ENCODE peak calls at places on chromosomes 4 and X, in seven cellular contexts. K, I, D, M, W, E and G are unnamed samples.

GRCh38 chrX:143437439-143437838 is 79.8 kb downstream of the SPANXN3 start:
- DNase-seq in K (no peak), I (peak), D (no peak), M (no peak), W (no peak), E (no peak), G (no peak)

GRCh38 chrX:40694833-40695232 is 40.5 kb downstream of the MED14 start:
- DNase-seq in K (no peak), I (no peak), D (no peak), M (no peak), W (no peak), E (no peak), G (no peak)

GRCh38 chr4:6333301-6334202 is 63.9 kb downstream of the WFS1 start:
- DNase-seq in K (no peak), I (peak), D (no peak), M (no peak), W (no peak), E (peak), G (no peak)

GRCh38 chrX:136694491-136695087 is 46.6 kb downstream of the CD40LG start:
- DNase-seq in K (peak), I (peak), D (no peak), M (no peak), W (peak), E (peak), G (no peak)

GRCh38 chrX:427812-428725 is 41.4 kb upstream of the PPP2R3B start:
- DNase-seq in K (no peak), I (peak), D (peak), M (peak), W (peak), E (peak), G (no peak)

GRCh38 chr4:94454405-94454804 is 2.7 kb downstream of the PDLIM5 start:
- DNase-seq in K (no peak), I (no peak), D (no peak), M (no peak), W (no peak), E (no peak), G (no peak)

GRCh38 chr4:25068386-25068785 is 37.6 kb upstream of the LGI2 start:
- DNase-seq in K (no peak), I (no peak), D (no peak), M (no peak), W (no peak), E (no peak), G (no peak)

GRCh38 chr4:39319678-39320077 is 46.5 kb downstream of the RFC1 start:
- DNase-seq in K (peak), I (no peak), D (no peak), M (no peak), W (peak), E (no peak), G (no peak)

GRCh38 chrX:9131066-9131465 is 97.1 kb upstream of the FAM9B start:
- DNase-seq in K (no peak), I (no peak), D (no peak), M (no peak), W (no peak), E (no peak), G (no peak)

GRCh38 chrX:151359341-151359740 is 37.7 kb upstream of the VMA21 start:
- DNase-seq in K (no peak), I (no peak), D (no peak), M (peak), W (no peak), E (no peak), G (no peak)

GRCh38 chrX:108224727-108225455 is 133.3 kb downstream of the ATG4A start:
- DNase-seq in K (peak), I (peak), D (no peak), M (peak), W (peak), E (peak), G (peak)

GRCh38 chrX:67543818-67544217 is at the start of gene AR:
- DNase-seq in K (no peak), I (no peak), D (peak), M (peak), W (no peak), E (no peak), G (no peak)

GRCh38 chr4:40264995-40265909 is 68.4 kb downstream of the RHOH start:
- DNase-seq in K (no peak), I (no peak), D (no peak), M (peak), W (no peak), E (peak), G (no peak)

GRCh38 chrX:100512471-100512870 is 72.3 kb upstream of the TNMD start:
- DNase-seq in K (peak), I (peak), D (no peak), M (no peak), W (no peak), E (peak), G (no peak)

GRCh38 chr4:47926667-47927258 is 12.4 kb upstream of the NFXL1 start:
- DNase-seq in K (peak), I (peak), D (no peak), M (peak), W (peak), E (peak), G (no peak)

GRCh38 chr4:84529169-84529751 is 30.2 kb upstream of the NKX6-1 start:
- DNase-seq in K (peak), I (peak), D (no peak), M (no peak), W (peak), E (peak), G (no peak)

GRCh38 chrX:133961046-133961445 is 24.3 kb downstream of the GPC3 start:
- DNase-seq in K (no peak), I (no peak), D (no peak), M (no peak), W (no peak), E (no peak), G (no peak)

GRCh38 chr4:1766336-1767057 is 26.6 kb upstream of the FGFR3 start:
- DNase-seq in K (no peak), I (no peak), D (no peak), M (peak), W (peak), E (peak), G (no peak)

GRCh38 chrX:82961129-82961528 is 547.0 kb upstream of the POU3F4 start:
- DNase-seq in K (peak), I (no peak), D (no peak), M (peak), W (no peak), E (no peak), G (no peak)

GRCh38 chr4:183722738-183723560 is 63.9 kb downstream of the TRAPPC11 start:
- DNase-seq in K (no peak), I (peak), D (peak), M (peak), W (no peak), E (no peak), G (peak)

GRCh38 chr4:82753725-82754410 is 44.7 kb downstream of the SCD5 start:
- DNase-seq in K (no peak), I (no peak), D (no peak), M (no peak), W (no peak), E (no peak), G (no peak)

GRCh38 chrX:93454509-93454908 is 218.9 kb downstream of the NAP1L3 start:
- DNase-seq in K (no peak), I (no peak), D (no peak), M (no peak), W (no peak), E (no peak), G (no peak)

GRCh38 chr4:159098482-159099127 is 4.3 kb upstream of the RAPGEF2 start:
- DNase-seq in K (no peak), I (no peak), D (no peak), M (no peak), W (no peak), E (no peak), G (no peak)

GRCh38 chrX:104165894-104166734 is at the start of gene FAM199X:
- DNase-seq in K (peak), I (peak), D (peak), M (peak), W (peak), E (peak), G (peak)

GRCh38 chr4:1833307-1834046 is 22.5 kb downstream of the LETM1 start:
- DNase-seq in K (no peak), I (no peak), D (no peak), M (no peak), W (no peak), E (no peak), G (no peak)

GRCh38 chr4:138263438-138263837 is 21.3 kb upstream of the SLC7A11 start:
- DNase-seq in K (no peak), I (no peak), D (no peak), M (no peak), W (no peak), E (no peak), G (no peak)

GRCh38 chr4:56762484-56763250 is 58.8 kb downstream of the SPINK2 start:
- DNase-seq in K (no peak), I (no peak), D (no peak), M (no peak), W (no peak), E (no peak), G (no peak)

GRCh38 chrX:72308566-72309296 is 3.0 kb upstream of the CITED1 start:
- DNase-seq in K (peak), I (peak), D (no peak), M (peak), W (peak), E (peak), G (no peak)

GRCh38 chr4:37601527-37601926 is 84.6 kb downstream of the RELL1 start:
- DNase-seq in K (no peak), I (no peak), D (no peak), M (no peak), W (peak), E (no peak), G (no peak)
- TF ChIP-seq SP1 in K (no peak), I (no peak), D (no peak), M (no peak), W (no peak), E (no peak), G (no peak)

DNA sequence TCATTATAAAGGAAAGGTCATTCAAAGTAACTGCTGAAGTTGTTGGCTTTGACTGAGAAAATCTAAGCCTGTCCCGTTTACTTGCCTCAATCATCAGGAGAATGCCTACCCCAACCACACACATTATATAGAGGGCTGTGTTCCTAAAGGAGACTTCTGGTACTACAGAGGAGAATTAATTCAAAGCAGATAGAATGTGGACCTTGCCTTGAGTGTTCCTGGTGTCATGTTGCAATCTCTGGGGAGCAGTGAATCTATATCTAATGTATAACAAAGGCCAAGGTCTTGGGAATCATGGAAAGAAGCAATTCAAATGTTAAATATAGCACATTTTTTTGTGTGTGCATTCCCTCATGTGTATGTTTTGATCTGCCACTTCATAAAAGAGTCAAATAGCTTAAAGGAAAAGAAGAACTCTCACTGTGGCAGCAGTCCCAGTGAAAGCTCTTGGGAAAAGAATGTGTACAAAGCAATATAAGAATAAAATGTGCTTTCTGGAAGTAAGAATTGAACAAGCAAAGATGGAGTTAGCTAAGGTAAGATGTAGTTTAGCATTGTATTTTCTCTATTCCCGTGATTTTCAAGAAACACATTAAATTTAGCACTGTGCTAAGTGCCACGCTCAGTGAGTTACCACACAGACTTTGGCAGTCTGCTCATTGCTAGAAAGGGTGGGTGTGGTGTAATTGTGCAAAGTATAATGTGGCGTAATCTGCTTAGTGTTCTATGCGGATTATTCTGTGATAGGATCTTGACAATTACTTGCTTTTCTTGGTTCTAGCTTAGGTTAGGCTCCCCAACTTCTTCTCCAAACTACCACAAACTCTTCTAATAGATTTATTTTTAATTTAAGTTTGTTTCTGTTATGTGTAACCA is 13.7 kb downstream of the ADH6 start:
- DNase-seq in K (no peak), I (peak), D (no peak), M (no peak), W (peak), E (no peak), G (no peak)
- TF ChIP-seq SP1 in K (no peak), I (no peak), D (no peak), M (no peak), W (no peak), E (no peak), G (no peak)

GRCh38 chrX:70613295-70613694 is 168.7 kb downstream of the DLG3 start:
- DNase-seq in K (no peak), I (no peak), D (no peak), M (no peak), W (no peak), E (no peak), G (no peak)
- TF ChIP-seq SP1 in K (no peak), I (no peak), D (no peak), M (no peak), W (no peak), E (no peak), G (no peak)

DNA sequence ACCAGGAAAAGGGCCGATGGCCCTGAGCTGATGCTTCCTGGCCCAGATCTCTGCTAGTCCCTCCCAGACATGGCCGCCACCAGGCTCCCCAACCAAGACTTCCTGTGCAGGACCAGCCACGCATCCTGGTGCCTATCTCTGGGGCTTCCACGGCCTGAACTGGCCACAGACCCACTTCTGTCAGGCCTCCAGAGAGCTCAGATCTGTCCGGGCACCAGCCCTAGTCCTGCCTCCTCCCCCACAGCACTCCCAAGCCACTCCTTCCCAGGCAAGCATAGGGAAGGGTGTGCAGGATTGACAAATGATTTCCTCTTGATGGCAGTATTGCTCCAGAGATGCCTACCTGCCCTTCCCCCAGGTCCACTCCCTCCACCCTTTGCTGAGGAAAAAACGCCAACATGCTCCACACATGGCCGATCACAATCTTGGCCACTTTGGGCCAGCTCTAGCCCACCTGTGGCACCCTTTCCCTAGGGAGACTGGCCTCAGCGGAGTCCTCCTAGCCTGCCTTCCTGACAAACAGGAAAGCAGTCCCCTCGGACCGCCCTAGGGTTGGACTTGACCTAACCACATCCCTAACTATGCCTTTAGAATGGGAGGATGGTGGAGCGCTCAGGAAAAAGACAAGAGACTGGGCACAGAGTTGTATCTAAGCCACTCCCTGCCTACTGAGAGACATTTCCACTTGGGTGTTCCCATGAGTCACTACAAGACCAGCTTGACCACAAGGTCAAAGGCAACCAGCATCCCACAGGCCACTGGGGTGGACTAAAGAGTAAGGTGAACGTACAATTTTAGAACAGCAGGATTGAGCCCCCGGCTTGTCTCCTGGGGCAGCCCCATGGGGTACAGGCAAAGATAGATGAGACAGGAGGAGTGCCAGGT is 277.5 kb upstream of the AGTR2 start:
- DNase-seq in K (peak), I (peak), D (no peak), M (peak), W (peak), E (peak), G (peak)
- TF ChIP-seq SP1 in K (no peak), I (no peak), D (no peak), M (no peak), W (no peak), E (no peak), G (peak)